ENCODE peak calls at places on chromosomes 13 and 19, in six cellular contexts. Y is neuronal stem cell, G is body of pancreas, F is mesendoderm, I is tibial artery, T is K562. Z is an unnamed sample.
A peak's percentile ranks its signal among the peaks of the same experiment; 100 is the strongest.

GRCh38 chr13:102907886-102908515 is 62.2 kb downstream of the ERCC5 start:
- DNase-seq in F (no peak), Y (no peak), T (no peak), I (no peak), G (no peak), Z (no peak)

GRCh38 chr13:113627136-113627535 is 30.9 kb downstream of the ATP4B start:
- DNase-seq in F (no peak), G (no peak), T (no peak), I (no peak), Y (no peak), Z (no peak)

GRCh38 chr13:95713651-95714050 is 36.7 kb downstream of the DNAJC3 start:
- DNase-seq in I (no peak), T (no peak), G (no peak), F (no peak), Y (no peak), Z (no peak)

GRCh38 chr19:23800868-23801267 is 42.2 kb upstream of the ZNF681 start:
- DNase-seq in Y (no peak), T (no peak), G (no peak), I (no peak), F (no peak), Z (no peak)

GRCh38 chr13:101144808-101145419 is 271.4 kb downstream of the NALCN start:
- DNase-seq in Y (peak; percentile 50), I (no peak), F (peak; percentile 48), T (peak; percentile 17), G (no peak), Z (peak; percentile 77)

GRCh38 chr19:38879400-38879751 is 1.3 kb upstream of the RINL start:
- DNase-seq in I (no peak), F (no peak), T (no peak), G (no peak), Y (no peak), Z (no peak)

GRCh38 chr19:17530586-17530985 is 19.1 kb downstream of the PGLS start:
- DNase-seq in I (no peak), G (no peak), T (no peak), F (peak; percentile 90), Y (no peak), Z (no peak)

GRCh38 chr13:91348906-91349435 is 1.5 kb downstream of the MIR17HG start:
- DNase-seq in I (peak; percentile 94), G (peak; percentile 97), Y (peak; percentile 89), F (peak; percentile 87), T (peak; percentile 70), Z (peak; percentile 91)

GRCh38 chr19:49497047-49497789 is 984 bp downstream of the RPS11 start:
- DNase-seq in G (peak; percentile 68), F (peak; percentile 71), Y (no peak), T (peak; percentile 47), I (peak; percentile 73), Z (peak; percentile 63)

GRCh38 chr19:16883518-16883917 is 5.3 kb upstream of the F2RL3 start:
- DNase-seq in G (no peak), Y (no peak), I (no peak), F (no peak), T (no peak), Z (no peak)

GRCh38 chr13:59837101-59837500 is 326.6 kb downstream of the DIAPH3 start:
- DNase-seq in G (no peak), T (no peak), Y (no peak), I (no peak), F (no peak), Z (no peak)

GRCh38 chr13:111526922-111527321 is 206.5 kb downstream of the TEX29 start:
- DNase-seq in F (no peak), Y (no peak), T (no peak), G (no peak), I (no peak), Z (no peak)

GRCh38 chr13:50529154-50529882 is 314.2 kb downstream of the DLEU7 start:
- DNase-seq in Y (no peak), F (no peak), G (peak; percentile 89), I (peak; percentile 83), T (no peak), Z (peak; percentile 92)

GRCh38 chr13:28658539-28658795 is 463 bp upstream of the POMP start:
- DNase-seq in F (peak; percentile 15), I (no peak), G (no peak), T (no peak), Y (no peak), Z (no peak)

GRCh38 chr13:97121894-97122293 is 100.2 kb upstream of the MBNL2 start:
- DNase-seq in Y (no peak), F (peak; percentile 84), G (no peak), T (no peak), I (no peak), Z (no peak)

GRCh38 chr13:97117388-97117910 is 104.7 kb upstream of the MBNL2 start:
- DNase-seq in G (no peak), T (no peak), Y (no peak), I (no peak), F (peak; percentile 57), Z (no peak)

GRCh38 chr13:97122381-97122996 is 99.6 kb upstream of the MBNL2 start:
- DNase-seq in I (no peak), T (no peak), Y (no peak), F (no peak), G (no peak), Z (peak; percentile 78)

GRCh38 chr13:97120976-97121375 is 101.2 kb upstream of the MBNL2 start:
- DNase-seq in F (no peak), G (no peak), T (no peak), I (no peak), Y (no peak), Z (no peak)

DNA sequence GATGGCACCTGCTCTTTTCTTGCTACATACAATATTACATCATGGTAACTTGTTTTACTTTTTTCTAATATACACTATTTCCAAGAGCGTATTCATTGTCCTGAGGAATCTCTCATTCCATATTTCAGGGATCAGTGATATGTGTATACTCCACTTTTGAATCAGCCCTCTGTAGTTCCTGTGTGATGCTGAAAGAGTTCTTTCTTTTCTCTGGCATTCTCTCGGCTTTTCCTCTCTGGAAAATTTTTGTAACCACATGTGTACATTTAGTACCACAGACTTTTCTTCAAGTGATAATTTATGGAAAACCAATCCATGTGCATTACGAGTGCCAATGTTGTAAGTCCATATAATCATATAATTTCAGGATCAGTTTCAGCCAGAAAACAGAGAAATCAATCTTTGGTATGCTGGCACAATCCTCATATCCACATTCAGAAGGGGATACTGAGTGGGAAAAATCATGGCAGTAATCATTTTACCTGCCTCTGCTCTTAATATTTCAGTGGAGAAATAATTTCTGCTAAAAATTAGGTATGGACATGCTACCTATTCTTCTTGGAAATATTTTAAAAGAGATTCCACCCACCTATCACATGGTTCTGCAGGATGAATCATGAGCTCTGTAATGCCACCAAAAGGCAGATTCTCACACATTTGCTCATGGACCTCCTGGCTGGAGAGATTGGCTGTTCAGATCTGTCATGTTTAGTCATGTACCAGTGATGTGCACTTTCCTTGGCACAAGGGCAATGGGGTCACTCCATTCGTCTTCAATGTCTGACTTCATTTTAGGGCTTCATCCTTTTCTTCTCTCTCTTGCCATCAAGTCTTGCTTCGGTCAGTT is 102.0 kb upstream of the MBNL2 start:
- DNase-seq in Y (no peak), T (no peak), I (no peak), G (no peak), F (no peak), Z (no peak)
- H3K4me1 ChIP-seq in Y (peaks cover 4% of the 10 kb centered on the region), T (no peaks in the 10 kb centered on the region), I (peaks cover 38% of the 10 kb centered on the region), G (peaks cover 18% of the 10 kb centered on the region), F (peaks cover 2% of the 10 kb centered on the region), Z (peaks cover 42% of the 10 kb centered on the region)

DNA sequence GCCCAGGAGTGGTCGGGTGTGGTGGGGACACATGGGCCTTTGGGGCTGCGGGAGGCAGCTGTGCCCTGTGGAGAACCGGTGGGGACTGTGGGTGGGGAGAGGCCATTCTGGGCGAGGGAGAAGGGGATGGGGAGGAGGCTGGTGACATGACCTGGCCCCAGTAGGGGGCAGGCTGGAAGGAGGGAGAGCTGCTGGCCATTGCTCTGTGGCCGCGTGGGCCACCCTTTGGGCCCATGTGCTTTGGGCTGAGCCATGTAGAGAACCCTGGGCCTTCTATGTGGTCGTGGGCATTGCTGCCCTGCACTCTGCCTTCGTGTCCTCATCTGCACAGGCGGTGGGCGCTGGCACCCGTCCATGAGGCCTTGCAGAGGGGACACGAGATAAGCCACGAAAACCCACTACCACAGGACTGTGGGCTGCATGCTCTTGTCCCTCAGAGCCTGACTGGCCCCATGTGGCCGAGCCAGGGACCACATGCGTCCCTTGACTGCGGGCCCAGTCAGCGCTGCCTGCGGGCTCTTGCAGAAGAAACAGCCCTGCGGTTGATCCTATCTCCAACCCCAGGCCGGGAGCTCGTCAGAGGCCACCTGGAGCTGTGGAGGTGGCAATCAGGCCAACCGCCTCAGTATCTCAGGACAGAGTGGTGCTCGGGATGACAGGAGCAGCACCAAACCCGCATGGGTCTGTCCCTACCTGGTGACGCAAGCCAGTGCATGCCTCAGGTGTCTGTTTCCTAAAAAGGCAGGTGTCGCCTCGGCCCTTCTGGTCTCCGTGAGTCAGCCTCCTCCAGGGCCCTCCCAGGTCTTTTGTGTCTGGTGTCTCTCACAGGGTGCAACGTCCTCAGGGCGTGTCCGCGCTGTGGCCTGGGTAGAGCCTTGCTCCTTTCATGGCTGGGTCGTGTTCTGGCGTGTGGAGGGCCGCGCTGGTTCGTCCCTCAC is 14.3 kb downstream of the FZR1 start:
- DNase-seq in F (peak; percentile 60), G (no peak), I (no peak), T (peak; percentile 87), Y (no peak), Z (no peak)
- H3K27ac ChIP-seq in F (no peak overlapping the region), G (no peak overlapping the region), I (no peak overlapping the region), T (peak overlapping the region; percentile 86), Y (no peak overlapping the region), Z (peak overlapping the region; percentile 36)

GRCh38 chr19:56116606-56117005 is 4.5 kb downstream of the ZNF787 start:
- DNase-seq in F (no peak), T (no peak), G (no peak), I (no peak), Y (no peak), Z (no peak)
- H3K4me1 ChIP-seq in F (peaks cover 3% of the 10 kb centered on the region), T (peaks cover 73% of the 10 kb centered on the region), G (peaks cover 76% of the 10 kb centered on the region), I (peaks cover 74% of the 10 kb centered on the region), Y (peaks cover 12% of the 10 kb centered on the region), Z (peaks cover 37% of the 10 kb centered on the region)

GRCh38 chr19:1501200-1501595 is 10.2 kb downstream of the REEP6 start:
- DNase-seq in Y (no peak), I (no peak), F (no peak), T (no peak), G (peak; percentile 69), Z (no peak)
- H3K27ac ChIP-seq in Y (no peak overlapping the region), I (no peak overlapping the region), F (no peak overlapping the region), T (no peak overlapping the region), G (no peak overlapping the region), Z (no peak overlapping the region)

DNA sequence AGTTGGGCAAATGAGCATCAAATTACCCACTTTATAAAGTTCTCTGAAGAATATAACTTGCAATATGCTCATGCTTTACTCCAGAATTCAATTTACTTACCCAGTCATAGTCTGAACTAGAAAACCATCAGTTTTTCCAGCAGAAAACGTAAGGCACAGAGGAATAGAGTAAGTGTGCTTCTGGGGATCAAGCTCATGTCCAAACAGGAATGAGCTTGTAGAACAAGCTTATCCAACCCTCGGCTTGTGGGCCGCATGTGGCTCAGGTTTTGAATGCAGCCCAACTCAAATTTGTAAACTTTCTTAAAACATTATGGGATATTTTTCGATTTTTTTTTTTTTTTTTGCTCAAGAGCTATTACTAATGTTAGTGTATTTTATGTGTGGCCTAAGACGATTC is 308.5 kb upstream of the KLF12 start:
- DNase-seq in T (no peak), G (no peak), Y (no peak), F (no peak), I (no peak), Z (no peak)
- H3K4me1 ChIP-seq in T (no peaks in the 10 kb centered on the region), G (no peaks in the 10 kb centered on the region), Y (no peaks in the 10 kb centered on the region), F (no peaks in the 10 kb centered on the region), I (peaks cover 12% of the 10 kb centered on the region), Z (peaks cover 4% of the 10 kb centered on the region)

DNA sequence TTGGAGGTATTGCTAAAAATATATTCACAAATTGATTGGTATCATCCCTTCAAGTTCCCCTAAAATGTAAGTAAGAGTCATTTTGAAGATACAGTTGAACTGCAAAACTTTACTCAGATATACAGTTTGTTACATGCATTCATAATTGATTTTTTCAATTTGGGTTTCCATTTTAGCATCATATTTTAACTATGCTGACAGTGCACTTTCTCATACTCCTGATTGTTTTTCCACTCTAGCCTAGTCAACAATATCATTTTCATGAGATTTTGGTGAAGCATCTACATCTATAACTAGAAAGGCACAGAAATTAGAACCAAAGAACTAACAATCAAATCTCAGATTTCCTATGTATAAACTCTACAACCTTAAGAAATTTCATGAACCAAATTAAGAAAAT is 2850.4 kb upstream of the PCDH20 start:
- DNase-seq in T (no peak), I (no peak), Y (no peak), F (no peak), G (no peak), Z (no peak)
- H3K27ac ChIP-seq in T (no peak overlapping the region), I (no peak overlapping the region), Y (no peak overlapping the region), F (no peak overlapping the region), G (no peak overlapping the region), Z (no peak overlapping the region)

Z was measured in cardiac muscle cell.